ENCODE peak calls at places on chromosomes 12 and 14, in six cellular contexts. G, Q, D, C, Z and I are unnamed samples.

GRCh38 chr12:121337416-121337815 is 14.8 kb downstream of the ANAPC5 start:
- DNase-seq in G (no peak), Q (no peak), D (no peak), C (no peak), Z (no peak), I (no peak)

GRCh38 chr14:51293926-51294290 is 53.9 kb downstream of the TMX1 start:
- DNase-seq in G (no peak), Q (no peak), D (no peak), C (no peak), Z (no peak), I (no peak)

GRCh38 chr12:15830538-15830937 is 41.4 kb upstream of the EPS8 start:
- DNase-seq in G (peak), Q (peak), D (no peak), C (no peak), Z (no peak), I (no peak)

GRCh38 chr12:48349471-48349870 is 1.2 kb downstream of the ZNF641 start:
- DNase-seq in G (no peak), Q (peak), D (no peak), C (no peak), Z (no peak), I (no peak)

GRCh38 chr12:26205298-26205697 is 9.9 kb downstream of the SSPN start:
- DNase-seq in G (no peak), Q (no peak), D (no peak), C (no peak), Z (no peak), I (no peak)

GRCh38 chr12:116222358-116222757 is 55.1 kb downstream of the MED13L start:
- DNase-seq in G (peak), Q (peak), D (no peak), C (peak), Z (no peak), I (peak)

GRCh38 chr14:102498678-102499265 is 10.8 kb downstream of the ANKRD9 start:
- DNase-seq in G (no peak), Q (no peak), D (no peak), C (no peak), Z (no peak), I (no peak)

GRCh38 chr12:122834921-122835692 is at the start of gene HIP1R:
- DNase-seq in G (no peak), Q (no peak), D (no peak), C (peak), Z (peak), I (no peak)

GRCh38 chr12:111396726-111397445 is 8.8 kb upstream of the SH2B3 start:
- DNase-seq in G (peak), Q (peak), D (peak), C (peak), Z (peak), I (peak)

GRCh38 chr12:132508248-132508740 is 18.3 kb downstream of the FBRSL1 start:
- DNase-seq in G (no peak), Q (no peak), D (no peak), C (no peak), Z (no peak), I (no peak)

GRCh38 chr12:53098982-53099651 is 1.6 kb downstream of the IGFBP6 start:
- DNase-seq in G (peak), Q (peak), D (peak), C (peak), Z (peak), I (peak)

GRCh38 chr14:32134448-32135070 is 57.5 kb downstream of the ARHGAP5 start:
- DNase-seq in G (peak), Q (no peak), D (peak), C (no peak), Z (no peak), I (peak)

GRCh38 chr14:71243697-71244096 is 336.4 kb downstream of the PCNX1 start:
- DNase-seq in G (no peak), Q (peak), D (no peak), C (no peak), Z (no peak), I (no peak)

GRCh38 chr12:49905718-49906314 is 2.1 kb upstream of the FAIM2 start:
- DNase-seq in G (no peak), Q (no peak), D (no peak), C (no peak), Z (no peak), I (no peak)

GRCh38 chr14:70008863-70009262 is 129.6 kb downstream of the SMOC1 start:
- DNase-seq in G (no peak), Q (no peak), D (no peak), C (no peak), Z (no peak), I (no peak)

GRCh38 chr12:104083769-104084475 is 19.6 kb downstream of the HCFC2 start:
- DNase-seq in G (no peak), Q (no peak), D (no peak), C (no peak), Z (no peak), I (no peak)

GRCh38 chr12:69996276-69996675 is 171.2 kb downstream of the MYRFL start:
- DNase-seq in G (no peak), Q (no peak), D (no peak), C (no peak), Z (no peak), I (no peak)

GRCh38 chr12:69991683-69992297 is 166.8 kb downstream of the MYRFL start:
- DNase-seq in G (no peak), Q (no peak), D (no peak), C (no peak), Z (no peak), I (no peak)

GRCh38 chr12:69996722-69997121 is 171.7 kb downstream of the MYRFL start:
- DNase-seq in G (no peak), Q (no peak), D (no peak), C (no peak), Z (no peak), I (no peak)

GRCh38 chr12:69993433-69993832 is 168.4 kb downstream of the MYRFL start:
- DNase-seq in G (no peak), Q (no peak), D (no peak), C (no peak), Z (no peak), I (no peak)

DNA sequence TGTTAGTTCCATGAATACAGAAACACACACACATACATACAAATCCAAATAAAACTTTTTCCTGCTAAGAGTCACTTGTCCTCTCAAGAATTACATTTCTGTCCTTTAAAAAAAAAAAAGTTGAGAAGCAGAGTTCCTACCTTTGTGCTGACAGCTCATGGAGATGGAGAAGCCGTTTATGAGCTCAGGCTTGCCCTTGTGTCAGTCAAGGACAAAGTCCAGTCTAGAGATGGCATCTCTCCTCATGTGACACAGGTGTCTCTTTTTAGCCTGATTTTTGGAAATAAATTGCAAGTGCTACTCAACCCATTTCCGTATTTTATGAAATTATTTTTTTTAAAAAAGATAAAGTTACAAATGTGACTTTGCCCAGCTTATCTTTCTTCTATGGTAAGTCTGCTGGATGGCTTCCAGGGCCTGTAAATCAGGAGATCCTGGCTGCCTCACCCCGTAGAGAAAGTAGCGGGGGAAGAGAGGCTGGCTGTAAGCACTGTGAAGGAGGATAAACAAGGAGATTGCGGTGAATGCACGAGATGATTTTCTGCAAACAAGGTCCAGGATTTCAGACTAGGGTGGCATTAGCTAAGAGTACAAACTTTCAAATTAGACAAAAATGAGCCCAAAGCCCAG is 169.7 kb downstream of the MYRFL start:
- DNase-seq in G (no peak), Q (peak), D (no peak), C (peak), Z (no peak), I (no peak)
- H3K4me3 ChIP-seq in G (no peak), Q (no peak), D (no peak), C (no peak), Z (no peak), I (no peak)

DNA sequence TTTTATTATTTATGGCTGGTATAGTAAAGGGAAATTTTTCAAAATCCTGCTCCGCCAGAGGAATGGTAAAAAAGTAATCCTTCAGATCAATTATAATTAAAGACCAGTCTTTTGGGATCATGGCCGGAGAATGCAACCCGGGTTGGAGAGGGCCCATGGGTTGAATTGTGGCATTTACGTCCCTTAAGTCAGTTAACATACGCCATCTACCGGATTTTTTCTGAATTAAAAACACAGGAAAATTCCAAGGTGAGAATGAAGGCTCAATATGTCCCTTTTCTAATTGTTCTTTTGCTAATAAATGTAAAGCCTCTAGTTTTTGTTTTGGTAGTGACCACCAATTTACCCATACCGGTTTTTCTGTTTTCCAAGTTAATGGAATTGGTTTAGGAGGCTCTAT is 602.8 kb downstream of the ALG10 start:
- DNase-seq in G (no peak), Q (no peak), D (peak), C (no peak), Z (no peak), I (no peak)
- TF ChIP-seq CTCF in G (no peak), Q (peak), D (peak), C (no peak), Z (peak), I (no peak)

GRCh38 chr14:45793081-45793480 is 540.1 kb upstream of the MIS18BP1 start:
- DNase-seq in G (no peak), Q (no peak), D (no peak), C (no peak), Z (no peak), I (no peak)
- H3K4me3 ChIP-seq in G (no peak), Q (no peak), D (no peak), C (no peak), Z (no peak), I (no peak)

GRCh38 chr12:124856132-124856841 is 7.4 kb downstream of the SCARB1 start:
- DNase-seq in G (no peak), Q (no peak), D (no peak), C (no peak), Z (no peak), I (no peak)
- TF ChIP-seq CTCF in G (no peak), Q (no peak), D (no peak), C (no peak), Z (peak), I (peak)

DNA sequence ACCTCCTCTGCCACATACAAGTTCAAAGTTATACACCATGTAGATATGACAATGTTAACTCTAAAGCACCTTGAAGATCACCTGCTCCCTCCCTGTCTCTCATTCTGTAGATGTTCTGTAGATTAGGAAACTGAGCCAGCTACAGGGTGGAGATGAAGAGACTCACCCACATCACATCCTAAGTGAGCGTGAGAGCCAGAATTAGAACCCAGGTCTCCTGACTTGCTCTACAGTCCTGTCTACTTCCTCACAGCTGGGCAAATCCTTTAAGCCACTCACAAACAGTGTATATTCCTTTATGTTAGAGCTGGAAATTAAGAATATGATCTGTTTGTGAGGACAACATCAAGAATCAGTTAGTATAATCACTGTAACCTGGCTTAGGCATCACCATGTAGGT is 1.8 kb downstream of the APPL2 start:
- DNase-seq in G (no peak), Q (no peak), D (no peak), C (no peak), Z (no peak), I (no peak)
- H3K4me3 ChIP-seq in G (peak), Q (no peak), D (peak), C (peak), Z (peak), I (peak)

DNA sequence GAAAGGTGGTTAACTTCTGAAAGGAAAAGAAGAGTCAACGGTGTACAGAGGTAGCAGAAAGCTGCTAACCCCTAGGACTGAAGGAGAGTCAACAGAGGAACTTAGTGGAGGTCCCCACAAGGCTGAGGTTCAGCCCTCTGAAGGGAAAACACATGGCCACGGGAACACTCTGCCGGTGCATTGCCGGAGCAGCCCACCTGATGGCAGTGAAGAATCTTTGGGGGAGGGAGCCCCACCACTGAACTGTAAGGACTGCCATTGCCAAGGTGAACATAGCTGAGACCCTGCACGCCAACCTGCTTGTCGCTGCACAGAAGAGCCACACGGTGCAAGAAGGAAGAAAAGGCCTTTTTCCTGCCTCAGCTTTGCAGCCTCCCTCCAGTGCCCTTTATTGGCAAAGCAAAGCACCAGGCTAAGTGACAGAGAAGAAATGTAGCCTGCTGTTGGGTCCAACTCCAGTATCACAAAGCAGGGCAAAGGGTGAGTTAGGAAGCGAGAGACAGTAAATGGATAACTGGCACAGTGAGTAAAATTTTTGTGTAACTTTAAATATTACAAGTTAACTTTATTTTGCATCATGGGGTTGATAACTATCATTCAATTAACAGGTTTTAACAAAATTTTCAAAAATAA is 76.9 kb downstream of the LIN52 start:
- DNase-seq in G (no peak), Q (no peak), D (peak), C (no peak), Z (no peak), I (no peak)
- TF ChIP-seq CTCF in G (no peak), Q (no peak), D (no peak), C (no peak), Z (no peak), I (no peak)

GRCh38 chr14:73937012-73937411 is 12.9 kb downstream of the FAM161B start:
- DNase-seq in G (no peak), Q (no peak), D (no peak), C (no peak), Z (no peak), I (no peak)

GRCh38 chr14:73943083-73943482 is 6.8 kb downstream of the FAM161B start:
- DNase-seq in G (no peak), Q (peak), D (peak), C (peak), Z (no peak), I (no peak)

GRCh38 chr14:73944432-73945158 is 5.3 kb downstream of the FAM161B start:
- DNase-seq in G (no peak), Q (no peak), D (no peak), C (peak), Z (no peak), I (no peak)

GRCh38 chr14:73945159-73945670 is 4.7 kb downstream of the FAM161B start:
- DNase-seq in G (no peak), Q (no peak), D (no peak), C (peak), Z (no peak), I (no peak)

DNA sequence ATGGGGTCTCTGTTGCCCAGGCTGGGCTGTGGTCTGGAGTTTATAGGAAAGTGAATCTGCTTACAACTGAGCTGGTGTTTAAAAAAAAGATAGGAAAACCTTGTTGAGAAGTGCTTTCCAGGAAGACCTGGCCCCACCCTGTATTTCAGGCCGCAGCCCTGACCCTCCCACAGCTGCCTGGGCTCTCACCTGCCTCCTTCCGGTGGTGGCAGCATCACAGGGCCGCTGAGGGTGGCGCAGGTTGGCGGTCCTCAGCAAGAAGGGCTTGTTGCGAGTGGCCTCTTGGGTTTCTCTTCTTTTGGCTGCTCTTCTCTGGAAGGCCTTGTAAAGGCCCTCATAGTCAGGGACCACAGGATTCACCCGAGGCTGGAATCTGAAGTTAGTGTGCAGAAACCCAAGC is 7.7 kb downstream of the FAM161B start:
- DNase-seq in G (no peak), Q (no peak), D (no peak), C (no peak), Z (no peak), I (no peak)
- H3K4me3 ChIP-seq in G (no peak), Q (no peak), D (no peak), C (no peak), Z (no peak), I (no peak)

GRCh38 chr12:118446247-118446646 is 69.9 kb downstream of the SUDS3 start:
- DNase-seq in G (no peak), Q (no peak), D (no peak), C (no peak), Z (no peak), I (no peak)
- TF ChIP-seq CTCF in G (no peak), Q (no peak), D (no peak), C (no peak), Z (peak), I (no peak)

GRCh38 chr12:112408621-112409020 is 784 bp downstream of the RPL6 start:
- DNase-seq in G (no peak), Q (no peak), D (no peak), C (no peak), Z (no peak), I (no peak)

GRCh38 chr12:112401903-112402498 is 7.4 kb downstream of the RPL6 start:
- DNase-seq in G (no peak), Q (no peak), D (no peak), C (no peak), Z (no peak), I (no peak)

GRCh38 chr12:112409906-112410244 is 470 bp upstream of the RPL6 start:
- DNase-seq in G (no peak), Q (no peak), D (no peak), C (no peak), Z (no peak), I (no peak)

GRCh38 chr12:112409064-112409905 is at the start of gene RPL6:
- DNase-seq in G (peak), Q (peak), D (peak), C (peak), Z (peak), I (peak)

GRCh38 chr12:112406519-112407488 is 2.6 kb downstream of the RPL6 start:
- DNase-seq in G (no peak), Q (no peak), D (no peak), C (no peak), Z (no peak), I (no peak)
- H3K4me3 ChIP-seq in G (peak), Q (no peak), D (peak), C (no peak), Z (peak), I (peak)

DNA sequence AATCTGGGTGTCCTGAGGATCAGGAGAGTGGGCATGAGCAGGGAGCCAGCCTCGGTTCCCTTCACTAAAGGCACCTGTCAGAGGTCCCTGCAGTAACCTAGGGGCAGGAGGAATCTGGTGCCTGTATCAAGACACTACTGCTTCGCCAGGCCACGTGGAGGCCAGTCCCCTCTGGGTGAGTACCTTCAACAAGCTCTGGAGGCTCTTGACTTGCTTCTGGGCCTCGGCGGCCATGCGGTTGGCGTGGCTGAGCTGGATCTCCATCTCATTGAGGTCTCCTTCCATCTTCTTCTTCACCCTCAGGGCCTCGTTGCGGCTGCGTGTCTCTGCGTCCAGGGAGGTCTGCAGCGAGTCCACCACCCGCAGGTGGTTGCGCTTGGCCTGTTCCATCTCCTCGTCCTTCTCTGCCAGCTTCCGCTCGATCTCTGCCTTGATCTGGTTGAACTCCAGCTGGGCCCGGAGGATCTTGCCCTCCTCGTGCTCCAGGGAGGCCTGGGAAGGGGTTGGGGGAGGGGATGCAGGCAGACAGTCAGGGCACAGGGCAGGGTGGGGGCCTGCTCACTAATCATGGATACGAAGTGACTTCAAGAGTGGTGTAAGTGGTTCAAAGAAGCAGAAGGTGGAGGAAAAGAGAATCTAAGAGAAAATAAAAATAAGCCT is 7.9 kb upstream of the MYH6 start:
- DNase-seq in G (no peak), Q (no peak), D (no peak), C (no peak), Z (no peak), I (no peak)
- TF ChIP-seq CTCF in G (no peak), Q (no peak), D (no peak), C (no peak), Z (no peak), I (no peak)